ENCODE peak calls at places on chromosomes 6 and 20, in eight cellular contexts. C is Peyer's patch; H is tibial artery; K is body of pancreas; R is skeletal muscle cell; G is CD8-positive, alpha-beta T cell; S is uterus; B is cardiac fibroblast. O is an unnamed sample.

GRCh38 chr6:3796396-3796795 is 44.9 kb upstream of the PXDC1 start:
- DNase-seq in S (peak), K (no peak), G (no peak), R (no peak), C (no peak), B (peak), H (no peak), O (no peak)

GRCh38 chr6:165889636-165890403 is 226.8 kb upstream of the PDE10A start:
- DNase-seq in G (no peak), S (peak), B (peak), R (no peak), H (no peak), K (no peak), C (no peak), O (no peak)

GRCh38 chr6:68252632-68253031 is 382.4 kb upstream of the ADGRB3 start:
- DNase-seq in G (no peak), C (no peak), B (no peak), K (no peak), R (no peak), S (no peak), H (no peak), O (no peak)

GRCh38 chr20:3621111-3621510 is 42.1 kb downstream of the GFRA4 start:
- DNase-seq in B (no peak), S (no peak), G (no peak), H (no peak), R (no peak), C (no peak), K (no peak), O (no peak)

GRCh38 chr6:14804444-14805210 is 441.2 kb upstream of the JARID2 start:
- DNase-seq in K (peak), S (peak), B (peak), H (peak), G (no peak), R (peak), C (peak), O (peak)

GRCh38 chr6:101266063-101266462 is 127.4 kb upstream of the GRIK2 start:
- DNase-seq in B (no peak), S (no peak), K (no peak), H (no peak), R (no peak), G (no peak), C (no peak), O (no peak)

GRCh38 chr6:149934249-149935156 is 7.3 kb upstream of the ULBP2 start:
- DNase-seq in C (no peak), R (peak), S (peak), B (peak), G (peak), H (peak), K (peak), O (no peak)

GRCh38 chr6:136114661-136115060 is 135.4 kb downstream of the MTFR2 start:
- DNase-seq in K (no peak), S (no peak), B (no peak), G (no peak), R (no peak), H (no peak), C (no peak), O (no peak)

GRCh38 chr20:10430000-10430466 is 4.0 kb downstream of the MKKS start:
- DNase-seq in H (no peak), B (no peak), K (no peak), S (no peak), C (no peak), G (no peak), R (no peak), O (no peak)

GRCh38 chr6:108944707-108945685 is 96.8 kb downstream of the ARMC2 start:
- DNase-seq in G (no peak), C (no peak), B (peak), S (peak), R (peak), K (no peak), H (peak), O (peak)

GRCh38 chr20:24949756-24950127 is 673 bp downstream of the CST7 start:
- DNase-seq in R (no peak), G (no peak), C (no peak), K (peak), H (no peak), S (no peak), B (no peak), O (no peak)

GRCh38 chr20:18645196-18645745 is 57.4 kb downstream of the DTD1 start:
- DNase-seq in S (no peak), H (no peak), K (no peak), G (no peak), B (no peak), C (no peak), R (no peak), O (no peak)

GRCh38 chr6:170034294-170034693 is 256.6 kb downstream of the DLL1 start:
- DNase-seq in S (no peak), C (peak), H (peak), G (no peak), R (no peak), K (peak), B (no peak), O (no peak)

GRCh38 chr6:31966997-31967925 is 4.7 kb downstream of the DXO start:
- DNase-seq in C (peak), B (no peak), K (no peak), R (no peak), H (peak), S (no peak), G (no peak), O (no peak)

GRCh38 chr20:19083136-19083621 is 129.3 kb upstream of the SLC24A3 start:
- DNase-seq in K (no peak), S (no peak), R (no peak), B (no peak), G (no peak), H (no peak), C (no peak), O (no peak)

GRCh38 chr6:101268541-101268940 is 125.0 kb upstream of the GRIK2 start:
- DNase-seq in K (no peak), C (no peak), B (no peak), H (no peak), R (no peak), S (no peak), G (no peak), O (no peak)

GRCh38 chr6:36897629-36898028 is 11.9 kb downstream of the C6orf89 start:
- DNase-seq in K (no peak), R (no peak), B (no peak), S (no peak), G (no peak), C (no peak), H (no peak), O (no peak)

GRCh38 chr6:45327956-45328522 is at the start of gene RUNX2:
- DNase-seq in S (no peak), R (peak), C (no peak), G (no peak), B (peak), H (no peak), K (no peak), O (peak)

GRCh38 chr6:27297484-27297856 is 14.6 kb downstream of the POM121L2 start:
- DNase-seq in G (no peak), C (no peak), S (no peak), R (no peak), K (no peak), H (no peak), B (no peak), O (no peak)

GRCh38 chr6:27295301-27296079 is 16.6 kb downstream of the POM121L2 start:
- DNase-seq in S (no peak), H (no peak), G (no peak), C (no peak), K (no peak), R (no peak), B (peak), O (no peak)

GRCh38 chr6:27296106-27296783 is 15.8 kb downstream of the POM121L2 start:
- DNase-seq in G (no peak), K (no peak), C (no peak), B (peak), R (no peak), H (no peak), S (no peak), O (no peak)

GRCh38 chr6:27294409-27294808 is 17.7 kb downstream of the POM121L2 start:
- DNase-seq in K (no peak), C (no peak), B (no peak), H (no peak), S (no peak), R (no peak), G (no peak), O (no peak)

DNA sequence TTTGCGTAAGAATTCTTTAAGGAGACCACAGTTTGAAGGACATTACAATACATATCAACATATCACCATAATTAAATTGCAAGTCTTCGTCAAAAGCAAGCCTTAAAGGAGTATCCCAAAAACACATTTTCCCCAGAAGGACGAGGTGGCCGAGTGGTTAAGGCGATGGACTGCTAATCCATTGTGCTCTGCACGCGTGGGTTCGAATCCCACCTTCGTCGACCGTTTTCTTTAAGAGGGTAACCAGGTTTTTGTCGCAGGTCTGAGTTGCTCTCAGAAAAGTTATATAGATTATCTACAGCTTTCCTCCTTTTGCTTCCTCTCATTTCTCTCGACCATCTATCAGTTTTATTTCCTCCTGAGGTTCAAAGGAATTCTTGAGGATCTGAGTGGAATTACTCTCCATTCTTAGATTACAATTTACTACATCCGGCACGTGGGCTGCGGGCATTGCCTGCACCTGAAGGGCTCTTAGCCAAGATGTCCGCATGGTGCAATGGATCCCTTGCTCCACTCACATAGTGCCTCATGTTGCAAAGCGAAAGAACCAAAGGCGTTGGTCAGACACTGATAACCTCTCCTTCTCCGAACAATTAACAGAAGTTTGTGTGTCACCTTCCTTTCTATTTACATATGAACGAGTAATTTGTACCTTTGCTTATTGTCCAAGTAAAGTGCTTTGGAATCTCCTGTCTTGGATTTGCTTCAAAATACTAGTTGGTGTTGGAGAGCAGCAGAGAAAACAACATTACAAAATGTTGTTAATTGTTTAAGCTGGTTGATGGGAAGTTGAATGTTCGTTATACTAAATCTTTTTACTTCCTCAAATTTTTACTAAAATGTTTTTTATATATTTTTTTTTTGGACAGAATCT is 14.0 kb downstream of the POM121L2 start:
- DNase-seq in H (no peak), G (no peak), C (no peak), B (peak), S (no peak), R (no peak), K (no peak), O (no peak)
- H3K4me3 ChIP-seq in H (no peak), G (no peak), C (no peak), B (no peak), S (no peak), R (peak), K (no peak), O (no peak)

GRCh38 chr6:28941681-28942448 is 18.1 kb upstream of the TRIM27 start:
- DNase-seq in R (no peak), G (no peak), S (peak), C (no peak), K (no peak), B (no peak), H (no peak), O (no peak)
- H3K4me3 ChIP-seq in R (peak), G (peak), S (peak), C (peak), K (no peak), B (peak), H (peak), O (peak)

DNA sequence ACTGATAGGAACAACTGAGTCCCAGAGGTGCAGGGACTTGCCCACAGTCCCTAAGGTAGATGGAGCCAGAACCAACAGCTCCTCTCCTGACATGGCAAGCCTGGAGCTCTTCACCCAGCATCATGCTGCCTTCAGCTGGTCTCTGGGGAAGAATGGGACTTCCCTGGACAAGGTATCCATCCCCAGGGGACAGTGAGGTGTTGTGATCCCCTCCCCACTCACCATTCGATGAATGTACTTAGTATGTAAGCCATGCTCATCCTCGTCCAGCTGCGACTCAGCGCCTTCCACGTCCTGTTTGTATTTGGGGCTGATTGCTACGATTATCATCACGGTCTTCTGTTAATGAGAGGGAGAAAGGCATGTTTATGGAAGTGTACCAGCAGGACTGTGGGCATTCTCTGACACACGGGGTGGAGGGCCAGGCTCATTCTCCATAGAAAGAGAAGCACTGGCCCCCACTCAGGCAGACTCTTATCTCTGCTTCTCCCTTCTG is 39.4 kb downstream of the TRAF3IP2 start:
- DNase-seq in B (no peak), K (no peak), H (no peak), C (no peak), R (no peak), S (no peak), G (no peak), O (no peak)
- H3K4me3 ChIP-seq in B (no peak), K (no peak), H (no peak), C (no peak), R (no peak), S (no peak), G (no peak), O (no peak)

DNA sequence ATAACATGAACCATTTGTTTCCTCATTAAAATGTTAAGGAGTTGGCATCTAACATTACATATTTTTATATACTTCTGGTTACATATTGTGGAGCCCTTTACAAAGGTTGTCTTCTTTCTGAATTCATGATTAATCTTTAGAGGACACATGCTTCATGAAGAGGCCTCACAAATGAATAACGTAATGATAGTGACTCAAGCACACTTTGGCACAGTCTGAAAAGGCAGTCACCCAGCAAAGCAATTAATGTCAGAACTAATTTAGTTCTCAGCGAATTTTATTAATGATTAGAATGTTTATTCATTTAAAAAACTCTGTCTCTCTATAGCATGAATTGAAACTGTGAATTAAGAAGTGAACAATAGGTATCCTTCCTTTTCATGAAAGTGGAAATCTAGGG is 854.2 kb downstream of the PHF3 start:
- DNase-seq in S (no peak), C (no peak), H (no peak), K (no peak), R (no peak), B (no peak), G (no peak), O (no peak)
- H3K4me3 ChIP-seq in S (no peak), C (no peak), H (no peak), K (no peak), R (no peak), B (no peak), G (no peak), O (no peak)

DNA sequence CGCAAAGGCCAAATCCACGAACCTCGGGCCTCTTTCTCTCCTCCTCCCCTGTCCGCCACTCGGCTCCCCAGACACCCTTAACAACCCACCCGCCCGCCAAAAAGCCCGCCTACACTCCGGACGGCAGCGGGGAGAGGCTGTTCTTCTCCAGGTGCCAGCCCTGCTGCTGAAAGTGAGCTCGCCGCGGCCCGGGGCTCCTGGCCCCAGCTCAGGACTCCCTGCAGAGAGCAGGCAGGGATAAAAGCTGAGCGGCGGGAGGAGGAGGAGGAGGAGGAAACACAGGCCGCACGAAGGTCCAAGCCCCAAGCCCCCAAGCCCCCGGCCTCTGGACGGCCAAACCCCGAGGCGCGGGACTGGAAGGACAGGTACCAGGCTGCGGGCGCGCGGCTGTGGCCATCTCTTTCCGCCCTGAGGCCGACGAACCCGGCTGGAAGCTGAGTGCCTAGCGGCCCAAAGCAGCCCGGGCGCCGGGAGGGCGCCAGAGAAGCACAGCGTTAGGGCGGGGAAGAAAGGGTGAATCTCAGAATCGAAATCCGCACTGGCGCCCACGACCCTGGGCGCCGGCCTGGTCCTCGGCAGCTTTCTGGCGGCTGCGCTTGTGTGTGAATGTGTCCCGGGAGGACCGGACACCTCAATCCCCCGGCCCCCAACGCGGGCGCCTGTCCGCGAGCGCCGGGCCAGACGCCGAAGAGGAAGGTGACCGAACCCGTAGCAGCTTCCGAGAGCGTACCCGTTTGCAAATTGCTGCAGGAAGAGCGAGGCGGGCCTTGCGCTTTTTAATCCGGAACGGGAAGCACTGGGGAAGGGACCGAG is 3.2 kb downstream of the NRN1 start:
- DNase-seq in B (no peak), C (no peak), R (no peak), H (no peak), K (no peak), G (no peak), S (no peak), O (no peak)
- H3K4me3 ChIP-seq in B (no peak), C (peak), R (peak), H (peak), K (no peak), G (peak), S (peak), O (peak)

GRCh38 chr20:2172305-2173175 is 70.9 kb downstream of the STK35 start:
- DNase-seq in C (peak), G (peak), R (no peak), K (peak), H (peak), S (peak), B (peak), O (no peak)
- H3K4me3 ChIP-seq in C (no peak), G (no peak), R (no peak), K (no peak), H (no peak), S (no peak), B (no peak), O (no peak)

GRCh38 chr6:143957679-143958274 is 50.3 kb downstream of the PLAGL1 start:
- DNase-seq in S (no peak), K (no peak), R (no peak), B (no peak), C (no peak), G (no peak), H (no peak), O (no peak)
- H3K4me3 ChIP-seq in S (no peak), K (no peak), R (no peak), B (no peak), C (no peak), G (no peak), H (no peak), O (no peak)

DNA sequence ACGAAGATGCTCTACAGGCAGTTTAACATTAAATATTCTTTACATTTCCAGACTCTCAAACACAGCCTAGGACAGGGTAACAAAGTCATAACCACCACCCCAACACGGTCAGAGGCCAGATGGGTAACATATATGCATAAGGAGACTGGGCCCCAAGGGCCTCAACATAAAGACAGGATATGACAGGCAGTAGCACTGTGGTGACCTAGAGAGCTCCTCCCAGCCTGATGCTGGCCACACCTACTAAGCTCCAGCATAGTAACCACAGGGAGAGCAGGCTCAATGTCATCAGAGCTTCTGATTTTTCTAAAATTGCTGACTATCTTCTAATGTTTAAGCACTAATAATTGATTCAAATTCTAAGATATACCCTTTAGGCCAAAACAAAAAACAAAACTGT is 21.7 kb downstream of the SMLR1 start:
- DNase-seq in G (no peak), R (no peak), B (no peak), H (no peak), K (no peak), S (no peak), C (no peak), O (no peak)
- H3K4me3 ChIP-seq in G (no peak), R (no peak), B (no peak), H (no peak), K (no peak), S (no peak), C (no peak), O (no peak)

O was measured in BJ.